ENCODE peak calls at places on chromosome 14, in ten cellular contexts. A is occipital lobe, P is psoas muscle, T is ascending aorta, V is fibroblast of lung, D is epithelial cell of esophagus, G is NCI-H1436, H is NCI-H1092, C is nephron progenitor cell, L is mesendoderm. J is an unnamed sample.

GRCh38 chr14:69046468-69046867 is 67.4 kb upstream of the ACTN1 start:
- DNase-seq in D (no peak), A (no peak), V (peak), P (no peak), L (no peak), H (no peak), T (no peak), G (no peak), C (no peak), J (peak)

GRCh38 chr14:68546839-68547238 is 246.0 kb downstream of the ZFP36L1 start:
- DNase-seq in T (no peak), P (peak), G (no peak), V (peak), L (no peak), A (no peak), C (no peak), D (peak), H (no peak), J (no peak)

GRCh38 chr14:29743566-29743965 is 184.1 kb downstream of the PRKD1 start:
- DNase-seq in L (no peak), A (no peak), P (no peak), G (no peak), V (no peak), T (no peak), D (no peak), C (no peak), H (peak), J (no peak)

GRCh38 chr14:71488703-71489141 is 443.5 kb upstream of the RGS6 start:
- DNase-seq in D (no peak), H (no peak), A (no peak), L (no peak), V (peak), G (no peak), C (no peak), P (no peak), T (no peak), J (no peak)

GRCh38 chr14:54132485-54132884 is 175.9 kb upstream of the BMP4 start:
- DNase-seq in C (no peak), P (no peak), H (no peak), G (no peak), D (no peak), A (no peak), V (no peak), T (no peak), L (no peak), J (no peak)

GRCh38 chr14:29738950-29739349 is 188.7 kb downstream of the PRKD1 start:
- DNase-seq in H (no peak), D (no peak), T (no peak), V (no peak), P (no peak), L (no peak), G (no peak), C (no peak), A (no peak), J (no peak)

GRCh38 chr14:89000007-89000942 is 175.8 kb downstream of the TTC8 start:
- DNase-seq in L (peak), V (peak), D (peak), G (no peak), A (no peak), T (no peak), H (no peak), C (no peak), P (peak), J (peak)

GRCh38 chr14:100696590-100696989 is 30.1 kb upstream of the DLK1 start:
- DNase-seq in G (no peak), A (no peak), V (no peak), L (no peak), P (no peak), T (no peak), D (no peak), H (no peak), C (no peak), J (no peak)

GRCh38 chr14:50928002-50928635 is 16.2 kb downstream of the PYGL start:
- DNase-seq in H (no peak), A (no peak), C (no peak), G (no peak), T (no peak), P (peak), V (peak), L (no peak), D (no peak), J (no peak)

GRCh38 chr14:54253195-54253947 is 143.4 kb upstream of the CDKN3 start:
- DNase-seq in T (no peak), G (no peak), L (peak), D (peak), P (no peak), C (no peak), H (no peak), A (no peak), V (peak), J (no peak)

GRCh38 chr14:31138301-31138700 is 69.3 kb downstream of the HECTD1 start:
- DNase-seq in G (no peak), H (no peak), C (no peak), D (no peak), T (no peak), V (no peak), A (no peak), P (no peak), L (no peak), J (no peak)

GRCh38 chr14:90444077-90444696 is 47.4 kb downstream of the CALM1 start:
- DNase-seq in G (peak), V (peak), D (peak), L (no peak), C (no peak), P (peak), H (no peak), T (no peak), A (no peak), J (no peak)

GRCh38 chr14:37343307-37344094 is 145.8 kb downstream of the MIPOL1 start:
- DNase-seq in L (no peak), G (no peak), T (no peak), D (no peak), P (no peak), H (no peak), C (no peak), A (no peak), V (peak), J (no peak)

GRCh38 chr14:79841433-79841832 is 369.9 kb downstream of the DIO2 start:
- DNase-seq in L (no peak), C (no peak), H (no peak), G (no peak), T (no peak), P (no peak), A (no peak), D (no peak), V (no peak), J (no peak)

GRCh38 chr14:88286309-88286708 is 36.8 kb downstream of the KCNK10 start:
- DNase-seq in C (no peak), D (peak), H (no peak), L (no peak), G (no peak), T (no peak), P (no peak), V (no peak), A (no peak), J (no peak)

GRCh38 chr14:89351364-89351957 is 65.6 kb downstream of the FOXN3 start:
- DNase-seq in L (peak), G (no peak), C (no peak), P (no peak), A (no peak), D (no peak), V (peak), T (no peak), H (no peak), J (peak)

GRCh38 chr14:95841680-95842079 is 35.0 kb upstream of the TUNAR start:
- DNase-seq in L (no peak), V (no peak), P (no peak), H (no peak), D (no peak), G (no peak), A (no peak), C (no peak), T (no peak), J (no peak)

GRCh38 chr14:73762375-73762822 is 48.2 kb upstream of the PNMA1 start:
- DNase-seq in D (no peak), A (no peak), H (no peak), C (no peak), P (no peak), L (no peak), T (no peak), G (no peak), V (no peak), J (peak)

GRCh38 chr14:62213516-62213915 is 451.3 kb downstream of the SNAPC1 start:
- DNase-seq in A (no peak), G (peak), P (no peak), H (peak), V (peak), L (no peak), D (peak), C (no peak), T (no peak), J (no peak)

GRCh38 chr14:58026219-58026618 is 125.8 kb downstream of the ARMH4 start:
- DNase-seq in T (no peak), C (no peak), P (no peak), G (no peak), H (no peak), V (no peak), D (no peak), L (no peak), A (no peak), J (no peak)

GRCh38 chr14:26655128-26655527 is 57.3 kb upstream of the NOVA1 start:
- DNase-seq in T (no peak), D (no peak), G (no peak), H (no peak), L (no peak), C (no peak), V (no peak), P (no peak), A (no peak), J (no peak)

GRCh38 chr14:50790568-50790967 is 40.4 kb downstream of the NIN start:
- DNase-seq in H (no peak), D (no peak), V (peak), C (no peak), P (no peak), T (no peak), A (no peak), G (no peak), L (no peak), J (no peak)

GRCh38 chr14:100904307-100905019 is 941 bp upstream of the RTL1 start:
- DNase-seq in L (peak), C (peak), G (no peak), V (peak), D (no peak), P (no peak), H (no peak), A (no peak), T (no peak), J (no peak)

GRCh38 chr14:28744126-28744525 is 22.5 kb upstream of the FOXG1 start:
- DNase-seq in D (peak), G (no peak), L (no peak), A (no peak), P (no peak), H (no peak), C (no peak), V (peak), T (no peak), J (no peak)

GRCh38 chr14:23349156-23349845 is 3.4 kb downstream of the SLC22A17 start:
- DNase-seq in L (no peak), D (no peak), G (no peak), V (no peak), T (no peak), A (no peak), C (no peak), H (no peak), P (no peak), J (no peak)

GRCh38 chr14:42855159-42855558 is 1248.5 kb downstream of the LRFN5 start:
- DNase-seq in V (peak), A (no peak), G (no peak), L (no peak), C (no peak), D (no peak), T (no peak), H (no peak), P (no peak), J (no peak)

GRCh38 chr14:89507926-89508460 is 91.0 kb upstream of the FOXN3 start:
- DNase-seq in C (no peak), V (peak), G (no peak), T (no peak), P (no peak), A (no peak), H (no peak), L (no peak), D (peak), J (no peak)

GRCh38 chr14:74867673-74868072 is 8.3 kb downstream of the PROX2 start:
- DNase-seq in V (peak), D (no peak), L (no peak), C (no peak), P (no peak), G (no peak), T (no peak), A (peak), H (no peak), J (no peak)

GRCh38 chr14:75648066-75648838 is 12.4 kb downstream of the ERG28 start:
- DNase-seq in V (peak), G (no peak), L (peak), C (peak), H (no peak), A (no peak), T (no peak), D (peak), P (peak), J (no peak)

GRCh38 chr14:23695220-23695999 is 59.2 kb downstream of the DHRS2 start:
- DNase-seq in L (peak), C (peak), V (no peak), D (no peak), P (no peak), A (no peak), G (no peak), H (no peak), T (no peak), J (no peak)

GRCh38 chr14:51056431-51056830 is 38.5 kb downstream of the TRIM9 start:
- DNase-seq in A (no peak), G (no peak), D (no peak), P (no peak), H (no peak), T (no peak), C (no peak), L (no peak), V (no peak), J (no peak)

GRCh38 chr14:39023939-39024871 is 78.8 kb downstream of the SEC23A start:
- DNase-seq in A (no peak), T (no peak), L (no peak), D (no peak), V (no peak), H (peak), C (no peak), P (no peak), G (no peak), J (peak)

GRCh38 chr14:44404599-44405349 is 102.3 kb downstream of the FSCB start:
- DNase-seq in V (peak), A (no peak), P (no peak), G (no peak), T (no peak), L (no peak), H (no peak), D (no peak), C (no peak), J (no peak)

GRCh38 chr14:69880051-69880487 is 853 bp downstream of the SMOC1 start:
- DNase-seq in H (no peak), P (no peak), L (peak), V (no peak), T (no peak), C (peak), G (no peak), A (no peak), D (peak), J (no peak)

GRCh38 chr14:60981626-60982455 is 796 bp downstream of the SLC38A6 start:
- DNase-seq in T (no peak), P (no peak), G (no peak), C (no peak), A (no peak), L (peak), H (no peak), V (peak), D (peak), J (no peak)